ENCODE peak calls at places on chromosomes 12 and 14, in eight cellular contexts. L, I, T, V, Y, P, M and O are unnamed samples.

GRCh38 chr12:90253142-90253541 is 544.5 kb upstream of the ATP2B1 start:
- DNase-seq in T (no peak), V (no peak), Y (no peak), P (no peak), I (no peak), M (no peak), L (no peak), O (no peak)

GRCh38 chr12:25585021-25585523 is 32.0 kb upstream of the LMNTD1 start:
- DNase-seq in L (no peak), Y (peak), P (peak), V (peak), T (peak), I (no peak), M (no peak), O (peak)

GRCh38 chr12:116441292-116441691 is 117.9 kb upstream of the MAP1LC3B2 start:
- DNase-seq in L (no peak), Y (no peak), P (no peak), V (no peak), T (peak), M (no peak), I (no peak), O (peak)

GRCh38 chr12:225012-225411 is 11.1 kb upstream of the SLC6A12 start:
- DNase-seq in P (no peak), Y (no peak), V (no peak), I (no peak), T (no peak), L (no peak), M (no peak), O (no peak)

GRCh38 chr12:124509676-124510300 is 57.6 kb downstream of the NCOR2 start:
- DNase-seq in T (peak), P (no peak), V (no peak), M (peak), Y (peak), L (no peak), I (no peak), O (peak)

GRCh38 chr12:112107728-112108447 is 695 bp downstream of the NAA25 start:
- DNase-seq in L (no peak), Y (peak), V (no peak), I (peak), T (no peak), M (no peak), P (no peak), O (peak)

GRCh38 chr12:20489645-20490044 is 121.3 kb downstream of the PDE3A start:
- DNase-seq in T (peak), Y (no peak), V (no peak), I (no peak), L (no peak), M (no peak), P (no peak), O (no peak)

GRCh38 chr14:64459737-64460136 is 5.6 kb upstream of the AKAP5 start:
- DNase-seq in T (no peak), V (no peak), Y (no peak), I (no peak), P (no peak), L (no peak), M (no peak), O (no peak)

GRCh38 chr12:131865196-131865875 is 29.1 kb upstream of the ULK1 start:
- DNase-seq in M (peak), L (no peak), T (no peak), Y (no peak), P (no peak), I (no peak), V (no peak), O (no peak)

GRCh38 chr14:78403278-78403815 is 233.2 kb downstream of the NRXN3 start:
- DNase-seq in I (no peak), L (no peak), Y (no peak), T (peak), M (no peak), V (no peak), P (no peak), O (no peak)

GRCh38 chr14:61461808-61462275 is 140.5 kb downstream of the PRKCH start:
- DNase-seq in L (peak), P (no peak), T (peak), Y (no peak), V (peak), M (peak), I (no peak), O (peak)

GRCh38 chr12:124396544-124397398 is 101.9 kb downstream of the RFLNA start:
- DNase-seq in L (peak), P (no peak), V (no peak), Y (peak), T (no peak), M (no peak), I (no peak), O (peak)

GRCh38 chr12:107597695-107598410 is 87.7 kb upstream of the PWP1 start:
- DNase-seq in Y (no peak), L (peak), I (no peak), M (no peak), V (no peak), T (no peak), P (no peak), O (no peak)

GRCh38 chr12:39912211-39912980 is 193.5 kb downstream of the SLC2A13 start:
- DNase-seq in V (peak), M (no peak), T (no peak), P (no peak), L (peak), I (no peak), Y (peak), O (peak)

GRCh38 chr12:22687677-22688076 is 62.7 kb downstream of the ETNK1 start:
- DNase-seq in I (no peak), Y (no peak), V (no peak), M (no peak), T (peak), P (no peak), L (no peak), O (no peak)

GRCh38 chr12:101957251-101957650 is 79.9 kb downstream of the DRAM1 start:
- DNase-seq in V (no peak), L (no peak), P (no peak), Y (no peak), T (peak), I (no peak), M (no peak), O (no peak)

GRCh38 chr12:103848917-103849491 is 8.0 kb upstream of the NT5DC3 start:
- DNase-seq in M (no peak), T (peak), L (no peak), P (no peak), I (no peak), V (no peak), Y (no peak), O (no peak)

GRCh38 chr12:106135075-106135474 is 3.7 kb downstream of the NUAK1 start:
- DNase-seq in Y (no peak), T (peak), M (no peak), I (no peak), L (no peak), V (no peak), P (no peak), O (no peak)

GRCh38 chr12:26297386-26298070 is 102.2 kb downstream of the SSPN start:
- DNase-seq in T (no peak), I (no peak), M (no peak), P (no peak), L (no peak), Y (no peak), V (no peak), O (no peak)

GRCh38 chr14:30998100-30998706 is 27.2 kb upstream of the AP4S1 start:
- DNase-seq in V (no peak), I (no peak), Y (no peak), T (no peak), L (no peak), M (no peak), P (no peak), O (no peak)

GRCh38 chr14:76599556-76599955 is 161.7 kb upstream of the VASH1 start:
- DNase-seq in V (no peak), I (no peak), M (no peak), Y (no peak), P (no peak), T (no peak), L (no peak), O (no peak)

GRCh38 chr12:96425321-96425720 is 25.1 kb upstream of the CDK17 start:
- DNase-seq in L (no peak), P (no peak), Y (no peak), M (peak), T (peak), V (no peak), I (no peak), O (no peak)

GRCh38 chr12:48788852-48789775 is at the start of gene ADCY6:
- DNase-seq in V (peak), T (peak), I (no peak), L (peak), M (peak), Y (peak), P (no peak), O (peak)

GRCh38 chr14:56195727-56196126 is 77.5 kb downstream of the PELI2 start:
- DNase-seq in V (peak), L (peak), P (no peak), M (no peak), I (no peak), T (no peak), Y (peak), O (no peak)

GRCh38 chr12:64946132-64946829 is 121.8 kb downstream of the TBC1D30 start:
- DNase-seq in P (no peak), Y (peak), V (peak), T (peak), L (peak), M (no peak), I (no peak), O (peak)

GRCh38 chr14:58985786-58986185 is 202.7 kb upstream of the DAAM1 start:
- DNase-seq in T (no peak), V (no peak), Y (no peak), P (no peak), I (no peak), L (no peak), M (no peak), O (no peak)